ENCODE peak calls at places on chromosomes 13 and 19, in seven cellular contexts. T is iPS DF 6.9; V is psoas muscle; Q is RWPE1; K is CD8-positive, alpha-beta T cell; F is pancreas; W is GM23338. S is an unnamed sample.

GRCh38 chr19:5386841-5387240 is 46.2 kb upstream of the PTPRS start:
- DNase-seq in T (no peak), V (no peak), Q (no peak), K (no peak), F (no peak), W (no peak), S (no peak)

GRCh38 chr13:74573654-74574053 is 439.4 kb upstream of the KLF12 start:
- DNase-seq in T (no peak), V (no peak), Q (no peak), K (no peak), F (no peak), W (peak), S (no peak)

GRCh38 chr19:47379398-47379938 is 30.4 kb downstream of the DHX34 start:
- DNase-seq in T (no peak), V (peak), Q (no peak), K (no peak), F (no peak), W (no peak), S (no peak)

GRCh38 chr19:4717191-4717965 is 6.3 kb downstream of the DPP9 start:
- DNase-seq in T (no peak), V (no peak), Q (peak), K (no peak), F (no peak), W (no peak), S (peak)

GRCh38 chr13:92716749-92717148 is 509.9 kb upstream of the GPC6 start:
- DNase-seq in T (no peak), V (no peak), Q (no peak), K (no peak), F (no peak), W (peak), S (no peak)

GRCh38 chr19:1884291-1884718 is 991 bp downstream of the ABHD17A start:
- DNase-seq in T (no peak), V (no peak), Q (no peak), K (no peak), F (no peak), W (no peak), S (no peak)

GRCh38 chr19:39419003-39419402 is 6.5 kb downstream of the PLEKHG2 start:
- DNase-seq in T (no peak), V (no peak), Q (no peak), K (no peak), F (no peak), W (no peak), S (no peak)

GRCh38 chr13:51599444-51600176 is 15.3 kb downstream of the WDFY2 start:
- DNase-seq in T (no peak), V (no peak), Q (no peak), K (no peak), F (no peak), W (no peak), S (no peak)

GRCh38 chr19:31880283-31880682 is 465.1 kb upstream of the ZNF507 start:
- DNase-seq in T (no peak), V (no peak), Q (no peak), K (no peak), F (no peak), W (no peak), S (no peak)

GRCh38 chr13:108193806-108194205 is 21.5 kb downstream of the LIG4 start:
- DNase-seq in T (no peak), V (no peak), Q (peak), K (no peak), F (no peak), W (no peak), S (no peak)

GRCh38 chr13:94323746-94324408 is 155.6 kb downstream of the DCT start:
- DNase-seq in T (no peak), V (no peak), Q (no peak), K (peak), F (no peak), W (peak), S (no peak)

GRCh38 chr13:94325148-94325528 is 154.3 kb downstream of the DCT start:
- DNase-seq in T (no peak), V (no peak), Q (no peak), K (no peak), F (no peak), W (no peak), S (no peak)

GRCh38 chr13:94322925-94323324 is 156.6 kb downstream of the DCT start:
- DNase-seq in T (no peak), V (no peak), Q (no peak), K (no peak), F (no peak), W (no peak), S (no peak)

GRCh38 chr13:94325660-94326059 is 153.8 kb downstream of the DCT start:
- DNase-seq in T (no peak), V (no peak), Q (no peak), K (no peak), F (no peak), W (peak), S (no peak)

DNA sequence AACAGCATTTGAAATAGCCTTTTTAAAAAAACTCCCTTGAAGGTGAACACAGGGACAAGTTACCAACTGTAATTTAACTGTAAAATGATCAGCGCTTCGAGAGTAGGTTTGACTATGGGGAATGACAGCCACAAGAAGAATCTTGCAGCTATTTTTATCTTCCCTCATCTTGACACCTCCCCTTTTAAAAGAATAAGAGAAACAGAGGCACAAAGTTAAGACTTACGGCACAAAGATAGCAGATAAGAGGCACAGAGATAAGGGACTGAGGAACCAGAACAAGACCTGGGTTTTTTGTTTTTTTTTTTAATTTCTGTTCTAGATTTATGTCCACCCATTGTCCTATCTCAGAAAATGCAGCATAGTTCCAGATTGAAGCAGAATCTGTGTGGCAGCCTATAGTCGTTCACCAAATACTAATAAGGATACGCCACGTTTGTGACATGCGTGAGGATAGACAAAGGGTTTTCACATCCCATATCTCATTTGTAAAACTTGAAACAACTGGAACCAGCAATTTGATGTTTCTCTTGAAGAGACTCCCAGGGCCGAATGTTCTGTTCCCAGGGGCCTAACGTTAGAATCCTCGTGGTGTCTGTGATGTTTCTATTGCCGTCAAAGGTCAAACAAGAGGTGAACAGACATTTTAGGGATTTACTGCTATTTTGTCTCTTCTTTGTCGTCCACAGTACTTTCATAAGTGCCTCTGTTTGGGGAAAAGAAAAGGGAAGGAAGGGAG is 154.9 kb downstream of the DCT start:
- DNase-seq in T (no peak), V (no peak), Q (no peak), K (no peak), F (no peak), W (no peak), S (no peak)
- H3K27ac ChIP-seq in T (no peak), V (no peak), Q (no peak), K (peak), F (no peak), W (no peak), S (peak)

GRCh38 chr19:56142897-56143434 is 1.9 kb downstream of the ZNF444 start:
- DNase-seq in T (no peak), V (no peak), Q (no peak), K (no peak), F (no peak), W (no peak), S (no peak)
- H3K27ac ChIP-seq in T (no peak), V (no peak), Q (no peak), K (no peak), F (peak), W (no peak), S (no peak)

GRCh38 chr13:30843548-30843947 is 62.5 kb upstream of the MEDAG start:
- DNase-seq in T (no peak), V (no peak), Q (no peak), K (no peak), F (no peak), W (no peak), S (no peak)

GRCh38 chr13:30844548-30845296 is 61.3 kb upstream of the MEDAG start:
- DNase-seq in T (no peak), V (no peak), Q (no peak), K (no peak), F (no peak), W (no peak), S (no peak)

GRCh38 chr13:30846844-30847243 is 59.2 kb upstream of the MEDAG start:
- DNase-seq in T (no peak), V (no peak), Q (no peak), K (no peak), F (no peak), W (no peak), S (no peak)

GRCh38 chr13:30846311-30846710 is 59.8 kb upstream of the MEDAG start:
- DNase-seq in T (no peak), V (no peak), Q (peak), K (no peak), F (no peak), W (no peak), S (no peak)

GRCh38 chr13:30845297-30846214 is 60.5 kb upstream of the MEDAG start:
- DNase-seq in T (no peak), V (no peak), Q (no peak), K (no peak), F (no peak), W (no peak), S (no peak)
- H3K27ac ChIP-seq in T (no peak), V (no peak), Q (peak), K (no peak), F (no peak), W (no peak), S (no peak)

GRCh38 chr13:49357694-49358093 is 86.2 kb downstream of the CAB39L start:
- DNase-seq in T (no peak), V (no peak), Q (no peak), K (no peak), F (no peak), W (no peak), S (no peak)
- H3K27ac ChIP-seq in T (no peak), V (peak), Q (no peak), K (no peak), F (no peak), W (no peak), S (no peak)

DNA sequence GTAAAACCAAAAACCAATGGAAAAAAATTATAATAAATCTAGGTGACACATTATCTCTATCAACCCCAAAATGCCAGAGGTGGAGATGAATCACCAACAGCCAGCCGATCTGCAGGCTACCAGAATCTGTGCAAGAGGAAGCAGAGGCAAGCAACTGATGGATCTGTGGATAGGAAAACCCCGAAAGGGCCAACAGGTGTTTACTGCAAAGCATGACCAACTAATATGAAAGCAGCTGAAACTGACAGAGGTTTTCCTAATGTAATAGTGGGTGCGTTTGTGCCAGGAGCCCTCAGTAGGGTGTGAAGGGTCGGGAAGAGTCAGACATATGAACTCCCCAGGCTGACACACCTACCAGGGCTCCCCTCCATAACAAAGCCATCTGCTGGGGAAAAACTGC is 554.6 kb downstream of the RFC3 start:
- DNase-seq in T (no peak), V (no peak), Q (no peak), K (no peak), F (no peak), W (peak), S (no peak)
- H3K27ac ChIP-seq in T (no peak), V (no peak), Q (no peak), K (no peak), F (no peak), W (no peak), S (no peak)